ENCODE peak calls at places on chromosomes 2 and 18, in six cellular contexts. H, Z, Q, A, T and G are unnamed samples.

GRCh38 chr2:48886919-48887318 is 131.4 kb upstream of the LHCGR start:
- DNase-seq in T (no peak), Z (no peak), Q (no peak), H (no peak), A (no peak), G (no peak)

GRCh38 chr2:58644992-58645391 is 403.9 kb upstream of the FANCL start:
- DNase-seq in Z (no peak), T (no peak), H (no peak), A (no peak), Q (peak), G (no peak)

GRCh38 chr2:232418466-232419244 is 12.0 kb downstream of the ALPG start:
- DNase-seq in T (peak), Z (peak), H (no peak), A (peak), Q (peak), G (no peak)

GRCh38 chr18:23422751-23423418 is 30.2 kb upstream of the RIOK3 start:
- DNase-seq in A (peak), Q (peak), H (peak), T (peak), Z (no peak), G (no peak)

GRCh38 chr18:79809482-79810192 is 11.9 kb downstream of the KCNG2 start:
- DNase-seq in T (no peak), Z (no peak), A (no peak), H (no peak), Q (no peak), G (no peak)

GRCh38 chr2:150188177-150188576 is 299.3 kb downstream of the RND3 start:
- DNase-seq in T (no peak), Z (no peak), H (no peak), Q (no peak), A (no peak), G (no peak)

GRCh38 chr2:35343135-35343534 is 1012.4 kb upstream of the CRIM1 start:
- DNase-seq in Q (no peak), A (peak), H (no peak), Z (peak), T (no peak), G (no peak)

GRCh38 chr2:40256008-40256407 is 195.9 kb downstream of the SLC8A1 start:
- DNase-seq in A (no peak), T (no peak), Q (no peak), Z (no peak), H (no peak), G (no peak)

GRCh38 chr2:16553222-16553621 is 112.4 kb downstream of the CYRIA start:
- DNase-seq in Q (peak), Z (peak), T (peak), H (peak), A (peak), G (peak)

GRCh38 chr2:122191331-122191730 is 435.9 kb downstream of the TSN start:
- DNase-seq in H (no peak), Q (peak), T (peak), Z (peak), A (peak), G (peak)

GRCh38 chr2:215900203-215900611 is 113.1 kb downstream of the MREG start:
- DNase-seq in Q (peak), T (peak), A (no peak), H (peak), Z (no peak), G (no peak)

GRCh38 chr18:77054288-77054605 is 78.3 kb downstream of the MBP start:
- DNase-seq in T (no peak), A (no peak), H (no peak), Z (no peak), Q (no peak), G (no peak)

GRCh38 chr2:128594273-128594910 is 275.7 kb upstream of the HS6ST1 start:
- DNase-seq in Q (no peak), Z (no peak), T (no peak), H (no peak), A (peak), G (no peak)

GRCh38 chr18:45874501-45875184 is 49.2 kb downstream of the SIGLEC15 start:
- DNase-seq in Q (peak), H (peak), A (no peak), T (no peak), Z (no peak), G (no peak)

GRCh38 chr2:120797421-120798289 is 62.0 kb downstream of the GLI2 start:
- DNase-seq in H (no peak), Z (no peak), T (no peak), Q (no peak), A (no peak), G (no peak)

GRCh38 chr18:39839782-39840181 is 2115.3 kb upstream of the PIK3C3 start:
- DNase-seq in H (peak), Q (peak), T (peak), Z (no peak), A (no peak), G (no peak)

GRCh38 chr2:236661064-236661761 is 91.6 kb downstream of the ACKR3 start:
- DNase-seq in Z (peak), A (no peak), Q (no peak), T (peak), H (peak), G (peak)

GRCh38 chr2:63226297-63226696 is 175.7 kb downstream of the OTX1 start:
- DNase-seq in A (no peak), T (no peak), Q (no peak), Z (no peak), H (no peak), G (no peak)

GRCh38 chr2:189267925-189268579 is 88.5 kb upstream of the COL5A2 start:
- DNase-seq in Q (no peak), H (peak), Z (no peak), A (no peak), T (peak), G (no peak)

GRCh38 chr2:32489061-32489460 is 132.2 kb downstream of the BIRC6 start:
- DNase-seq in A (no peak), T (no peak), Z (no peak), Q (no peak), H (no peak), G (no peak)

GRCh38 chr2:84846041-84846663 is 34.7 kb downstream of the TRABD2A start:
- DNase-seq in Z (no peak), Q (no peak), A (no peak), T (no peak), H (peak), G (no peak)

GRCh38 chr2:10614940-10615339 is 74.8 kb downstream of the NOL10 start:
- DNase-seq in A (no peak), Z (no peak), T (peak), H (peak), Q (no peak), G (no peak)

GRCh38 chr2:7377861-7378569 is 460.8 kb downstream of the RNF144A start:
- DNase-seq in H (no peak), Z (peak), Q (peak), A (no peak), T (no peak), G (no peak)

GRCh38 chr2:126785236-126785635 is 113.5 kb upstream of the TEX51 start:
- DNase-seq in A (no peak), Z (no peak), Q (no peak), T (no peak), H (no peak), G (no peak)

GRCh38 chr2:54691439-54692135 is 31.9 kb upstream of the EML6 start:
- DNase-seq in A (no peak), Q (no peak), Z (no peak), H (no peak), T (no peak), G (no peak)

GRCh38 chr2:74440005-74440377 is 1.7 kb downstream of the RTKN start:
- DNase-seq in H (peak), Z (no peak), Q (no peak), A (no peak), T (peak), G (no peak)

GRCh38 chr2:159960413-159960812 is 102.0 kb downstream of the PLA2R1 start:
- DNase-seq in Q (peak), T (peak), A (no peak), H (peak), Z (peak), G (no peak)

GRCh38 chr2:10169581-10169980 is 47.0 kb downstream of the RRM2 start:
- DNase-seq in A (no peak), Z (no peak), H (peak), T (no peak), Q (no peak), G (no peak)

GRCh38 chr18:35514752-35515459 is 17.1 kb upstream of the INO80C start:
- DNase-seq in A (no peak), Z (no peak), Q (peak), H (no peak), T (no peak), G (no peak)

GRCh38 chr2:134621939-134622705 is 96.7 kb downstream of the TMEM163 start:
- DNase-seq in Q (peak), H (no peak), T (peak), Z (no peak), A (no peak), G (no peak)

DNA sequence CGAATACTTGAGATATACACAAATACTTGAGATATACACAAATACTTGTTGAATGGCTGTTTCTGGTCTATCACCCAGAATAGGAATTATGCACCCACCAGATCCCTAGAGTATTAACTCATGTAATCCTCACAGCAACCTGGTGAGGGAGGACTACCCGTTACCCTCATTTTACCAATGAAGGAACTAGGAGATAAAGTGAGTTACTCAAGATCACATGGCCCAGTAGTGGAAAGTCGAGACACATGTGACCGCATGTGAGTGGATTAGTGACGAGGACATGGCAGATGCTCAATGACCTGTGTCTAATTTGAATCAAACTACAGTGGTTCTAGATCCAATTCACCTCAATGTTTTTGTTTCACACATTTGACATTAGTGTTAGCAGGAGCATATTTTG is 2.4 kb downstream of the MOGAT1 start:
- DNase-seq in H (no peak), A (no peak), Q (peak), T (no peak), Z (peak), G (no peak)
- H4K8ac ChIP-seq in H (no peak), A (no peak), Q (no peak), T (no peak), Z (no peak), G (no peak)

DNA sequence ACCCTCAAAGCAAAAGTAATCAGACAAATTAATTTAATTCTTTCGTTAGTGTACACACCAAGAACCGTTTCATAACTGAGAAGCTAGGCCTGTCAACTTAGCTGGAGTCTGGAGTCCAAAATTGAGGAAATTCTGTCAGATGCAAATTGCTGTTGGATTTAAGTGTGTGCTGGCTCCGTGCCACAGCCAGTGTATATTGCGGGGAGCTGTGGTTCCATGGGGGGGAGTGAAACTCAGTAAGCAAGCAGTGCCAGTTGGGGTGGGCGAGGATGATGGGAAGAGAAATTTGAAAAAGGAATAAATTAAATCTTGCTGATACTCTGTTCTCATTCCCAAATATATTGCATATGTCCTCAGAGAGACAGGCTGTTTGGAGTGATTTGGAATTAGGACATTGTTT is 4.0 kb downstream of the ARPC2 start:
- DNase-seq in A (no peak), T (no peak), Q (no peak), Z (no peak), H (no peak), G (no peak)
- H3K4me3 ChIP-seq in A (no peak), T (peak), Q (no peak), Z (no peak), H (no peak), G (no peak)

GRCh38 chr2:208025814-208026184 is 472 bp upstream of the PLEKHM3 start:
- DNase-seq in Z (no peak), Q (no peak), H (no peak), A (no peak), T (no peak), G (no peak)
- H4K8ac ChIP-seq in Z (peak), Q (peak), H (peak), A (peak), T (peak), G (peak)

GRCh38 chr2:184597571-184597980 is 753 bp upstream of the ZNF804A start:
- DNase-seq in T (peak), H (peak), Q (peak), Z (peak), A (peak), G (peak)

GRCh38 chr2:184599054-184599874 is 935 bp downstream of the ZNF804A start:
- DNase-seq in H (peak), T (peak), Q (no peak), A (no peak), Z (peak), G (no peak)

GRCh38 chr2:184598313-184599053 is at the start of gene ZNF804A:
- DNase-seq in T (peak), Z (peak), Q (peak), A (peak), H (peak), G (peak)

GRCh38 chr2:184597996-184598312 is 375 bp upstream of the ZNF804A start:
- DNase-seq in Q (no peak), Z (no peak), H (peak), T (peak), A (no peak), G (no peak)

DNA sequence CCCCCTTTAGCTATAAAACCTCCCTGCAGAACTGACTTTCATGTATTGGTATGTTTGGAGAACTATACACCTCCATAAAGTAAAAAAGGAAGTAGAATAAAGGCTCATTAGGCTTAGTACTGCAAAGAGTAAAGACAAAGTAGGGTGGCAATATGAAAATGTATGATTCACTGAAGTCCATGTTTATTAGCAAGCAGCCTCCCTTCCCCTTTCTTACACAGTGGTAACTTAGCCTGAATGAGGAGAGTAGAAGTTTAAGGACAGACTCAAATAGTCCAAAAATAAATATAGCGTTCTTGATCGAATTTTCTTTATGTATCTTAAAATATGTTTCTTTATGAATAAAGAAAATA is 1.5 kb downstream of the ZNF804A start:
- DNase-seq in A (no peak), Z (no peak), H (peak), Q (no peak), T (no peak), G (no peak)
- H3K4me3 ChIP-seq in A (no peak), Z (no peak), H (peak), Q (no peak), T (peak), G (no peak)

DNA sequence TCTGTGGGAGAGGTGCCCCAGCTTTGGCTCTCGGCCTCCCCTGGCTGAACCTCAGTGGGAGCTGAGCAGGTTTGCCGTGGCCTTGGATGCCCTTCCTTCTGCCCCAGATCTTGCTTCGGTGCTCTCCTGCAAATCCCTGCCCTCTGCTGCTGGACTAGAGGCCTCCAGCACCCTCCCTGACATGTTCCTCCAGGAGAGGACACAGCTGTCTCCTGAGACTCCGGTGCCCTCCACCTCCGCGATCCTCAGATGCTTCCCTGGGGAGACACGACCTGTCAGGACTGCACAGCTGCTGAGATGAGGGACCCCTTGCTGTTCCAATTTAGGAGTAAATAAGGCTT is 7.3 kb upstream of the NT5DC4 start:
- DNase-seq in Z (no peak), Q (no peak), T (no peak), A (no peak), H (no peak), G (no peak)
- H4K8ac ChIP-seq in Z (no peak), Q (no peak), T (no peak), A (peak), H (peak), G (no peak)

GRCh38 chr2:194100201-194100600 is 1556.8 kb upstream of the SLC39A10 start:
- DNase-seq in H (no peak), T (no peak), Q (no peak), Z (no peak), A (no peak), G (no peak)

GRCh38 chr2:194103941-194104655 is 1552.9 kb upstream of the SLC39A10 start:
- DNase-seq in Z (no peak), T (no peak), A (no peak), Q (no peak), H (no peak), G (no peak)

GRCh38 chr2:194105358-194105757 is 1551.7 kb upstream of the SLC39A10 start:
- DNase-seq in Q (no peak), Z (no peak), A (no peak), T (no peak), H (no peak), G (no peak)

DNA sequence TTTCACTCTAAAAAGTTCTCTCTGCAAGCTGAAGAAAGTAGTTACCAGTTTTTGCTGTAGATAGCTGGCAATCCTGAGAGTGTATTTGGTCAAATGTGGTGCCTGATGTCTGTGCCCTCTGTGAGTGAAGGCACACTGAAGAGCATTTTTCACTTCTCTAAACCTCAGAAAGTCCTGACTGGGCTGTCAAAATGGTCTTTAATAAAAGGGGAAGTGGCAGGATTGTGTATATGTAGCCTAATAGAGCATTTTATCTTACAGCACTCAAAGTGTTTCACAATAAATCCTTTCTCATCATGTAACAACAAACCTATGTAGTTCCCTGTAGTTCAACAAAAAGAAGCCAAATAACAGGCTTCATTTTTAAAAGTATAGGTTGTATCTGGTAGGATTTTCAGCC is 1552.3 kb upstream of the SLC39A10 start:
- DNase-seq in H (no peak), T (no peak), Q (peak), Z (no peak), A (no peak), G (no peak)
- H3K4me3 ChIP-seq in H (no peak), T (no peak), Q (no peak), Z (no peak), A (no peak), G (no peak)